ENCODE peak calls at places on chromosomes 13 and 19, in five cellular contexts. Q, O, Y, I and L are unnamed samples.

GRCh38 chr13:44050450-44051063 is 170.9 kb downstream of the LACC1 start:
- DNase-seq in Q (peak), O (no peak), Y (no peak), I (no peak), L (peak)

GRCh38 chr19:22609630-22610029 is 24.5 kb upstream of the ZNF492 start:
- DNase-seq in Q (no peak), O (no peak), Y (no peak), I (no peak), L (no peak)

GRCh38 chr19:23118400-23118799 is 1.6 kb downstream of the ZNF730 start:
- DNase-seq in Q (no peak), O (no peak), Y (no peak), I (no peak), L (no peak)

GRCh38 chr13:20609145-20609544 is 42.2 kb downstream of the IFT88 start:
- DNase-seq in Q (peak), O (no peak), Y (no peak), I (no peak), L (peak)

GRCh38 chr13:113820813-113821651 is 42.8 kb downstream of the GAS6 start:
- DNase-seq in Q (peak), O (no peak), Y (no peak), I (no peak), L (peak)

GRCh38 chr19:49590971-49591730 is at the start of gene PRR12:
- DNase-seq in Q (peak), O (no peak), Y (peak), I (no peak), L (peak)

GRCh38 chr19:7989071-7989575 is 16.3 kb downstream of the ELAVL1 start:
- DNase-seq in Q (no peak), O (no peak), Y (peak), I (no peak), L (no peak)

GRCh38 chr13:24511019-24511823 is 1.4 kb downstream of the PARP4 start:
- DNase-seq in Q (peak), O (peak), Y (peak), I (no peak), L (peak)

GRCh38 chr13:94280357-94280756 is 199.1 kb downstream of the DCT start:
- DNase-seq in Q (no peak), O (no peak), Y (no peak), I (no peak), L (no peak)

GRCh38 chr13:101453784-101454201 is 1.3 kb downstream of the ITGBL1 start:
- DNase-seq in Q (no peak), O (no peak), Y (peak), I (no peak), L (no peak)

GRCh38 chr19:1313695-1314613 is 28.3 kb downstream of the EFNA2 start:
- DNase-seq in Q (no peak), O (no peak), Y (no peak), I (no peak), L (no peak)

GRCh38 chr19:45860359-45861259 is 2.3 kb downstream of the SYMPK start:
- DNase-seq in Q (no peak), O (no peak), Y (no peak), I (no peak), L (no peak)

GRCh38 chr13:31951215-31951678 is 80.3 kb upstream of the FRY start:
- DNase-seq in Q (peak), O (no peak), Y (no peak), I (peak), L (peak)

GRCh38 chr19:6378036-6378435 is 2.3 kb upstream of the PSPN start:
- DNase-seq in Q (no peak), O (no peak), Y (peak), I (no peak), L (no peak)

GRCh38 chr13:76293346-76293745 is 592.9 kb downstream of the KCTD12 start:
- DNase-seq in Q (peak), O (no peak), Y (no peak), I (no peak), L (peak)

GRCh38 chr13:110331362-110331761 is 24.3 kb downstream of the COL4A2 start:
- DNase-seq in Q (peak), O (no peak), Y (no peak), I (no peak), L (peak)

GRCh38 chr19:55651236-55651635 is 3.2 kb downstream of the CCDC106 start:
- DNase-seq in Q (no peak), O (no peak), Y (no peak), I (no peak), L (no peak)

GRCh38 chr19:47225746-47226425 is 5.1 kb downstream of the BBC3 start:
- DNase-seq in Q (peak), O (no peak), Y (peak), I (no peak), L (peak)

GRCh38 chr19:3721131-3721899 is 13.1 kb downstream of the TJP3 start:
- DNase-seq in Q (peak), O (peak), Y (peak), I (no peak), L (peak)

GRCh38 chr13:112738606-112739005 is 48.8 kb downstream of the ATP11A start:
- DNase-seq in Q (no peak), O (no peak), Y (no peak), I (no peak), L (no peak)

GRCh38 chr13:76129305-76130040 is 493.3 kb downstream of the LMO7 start:
- DNase-seq in Q (no peak), O (no peak), Y (no peak), I (no peak), L (no peak)

GRCh38 chr13:39225860-39226259 is 187.6 kb downstream of the NHLRC3 start:
- DNase-seq in Q (no peak), O (no peak), Y (no peak), I (no peak), L (no peak)

GRCh38 chr13:62512194-62513141 is 1096.8 kb upstream of the PCDH20 start:
- DNase-seq in Q (peak), O (no peak), Y (peak), I (no peak), L (no peak)

GRCh38 chr19:19595171-19595701 is 23.3 kb downstream of the PBX4 start:
- DNase-seq in Q (peak), O (no peak), Y (no peak), I (no peak), L (peak)

GRCh38 chr19:12864721-12865715 is 16.2 kb downstream of the DNASE2 start:
- DNase-seq in Q (no peak), O (no peak), Y (no peak), I (no peak), L (no peak)

GRCh38 chr19:48683349-48683748 is 10.5 kb upstream of the NTN5 start:
- DNase-seq in Q (peak), O (no peak), Y (no peak), I (no peak), L (no peak)

GRCh38 chr13:42146359-42146758 is 97.9 kb downstream of the DGKH start:
- DNase-seq in Q (no peak), O (no peak), Y (no peak), I (no peak), L (no peak)

GRCh38 chr13:87123987-87124784 is 547.0 kb upstream of the SLITRK5 start:
- DNase-seq in Q (peak), O (no peak), Y (peak), I (no peak), L (peak)

GRCh38 chr13:41284512-41285288 is 21.3 kb upstream of the MTRF1 start:
- DNase-seq in Q (peak), O (no peak), Y (no peak), I (no peak), L (peak)

GRCh38 chr19:54305141-54305540 is 7.8 kb downstream of the LILRA5 start:
- DNase-seq in Q (no peak), O (no peak), Y (no peak), I (no peak), L (no peak)

GRCh38 chr19:17706750-17707181 is 12.5 kb upstream of the MAP1S start:
- DNase-seq in Q (peak), O (no peak), Y (peak), I (no peak), L (peak)

GRCh38 chr13:60398949-60399589 is 2.0 kb downstream of the TDRD3 start:
- DNase-seq in Q (peak), O (no peak), Y (no peak), I (no peak), L (peak)

GRCh38 chr13:48000559-48001126 is 430 bp downstream of the SUCLA2 start:
- DNase-seq in Q (no peak), O (no peak), Y (no peak), I (no peak), L (peak)

GRCh38 chr13:91722267-91722884 is 324.0 kb downstream of the GPC5 start:
- DNase-seq in Q (peak), O (no peak), Y (no peak), I (no peak), L (peak)

GRCh38 chr13:84997858-84998257 is 801.4 kb downstream of the SLITRK6 start:
- DNase-seq in Q (no peak), O (no peak), Y (no peak), I (no peak), L (no peak)

GRCh38 chr13:110713981-110714797 is 689 bp downstream of the ING1 start:
- DNase-seq in Q (peak), O (peak), Y (peak), I (no peak), L (peak)

GRCh38 chr19:49896863-49897621 is at the start of gene IL4I1:
- DNase-seq in Q (no peak), O (no peak), Y (no peak), I (no peak), L (peak)